ENCODE peak calls at places on chromosomes 11 and 22, in four cellular contexts. One of them, this sample, is unnamed.

GRCh38 chr22:37309221-37310074 is 27.1 kb downstream of the CYTH4 start:
- DNase-seq in testis: no peak
- DNase-seq in A549: no peak
- DNase-seq in sigmoid colon: no peak
- DNase-seq in this sample: no peak

GRCh38 chr11:111059726-111060125 is 185.8 kb upstream of the POU2AF2 start:
- DNase-seq in testis: no peak
- DNase-seq in A549: no peak
- DNase-seq in sigmoid colon: no peak
- DNase-seq in this sample: no peak

GRCh38 chr11:127620660-127621059 is 620.1 kb upstream of the KIRREL3 start:
- DNase-seq in testis: no peak
- DNase-seq in A549: no peak
- DNase-seq in sigmoid colon: no peak
- DNase-seq in this sample: no peak

GRCh38 chr11:71458146-71459070 is 5.4 kb downstream of the NADSYN1 start:
- DNase-seq in testis: no peak
- DNase-seq in A549: no peak
- DNase-seq in sigmoid colon: no peak
- DNase-seq in this sample: no peak

GRCh38 chr22:43637267-43637666 is 174.8 kb downstream of the EFCAB6 start:
- DNase-seq in testis: no peak
- DNase-seq in A549: no peak
- DNase-seq in sigmoid colon: no peak
- DNase-seq in this sample: no peak

GRCh38 chr22:46963672-46964545 is 201.5 kb downstream of the TBC1D22A start:
- DNase-seq in testis: no peak
- DNase-seq in A549: no peak
- DNase-seq in sigmoid colon: peak; percentile 52
- DNase-seq in this sample: no peak

GRCh38 chr22:38300197-38300945 is 16.9 kb downstream of the CSNK1E start:
- DNase-seq in testis: no peak
- DNase-seq in A549: no peak
- DNase-seq in sigmoid colon: no peak
- DNase-seq in this sample: no peak

GRCh38 chr22:38187413-38188212 is 6.0 kb upstream of the PLA2G6 start:
- DNase-seq in testis: no peak
- DNase-seq in A549: no peak
- DNase-seq in sigmoid colon: no peak
- DNase-seq in this sample: no peak

GRCh38 chr11:103648670-103649400 is 387.6 kb upstream of the DDI1 start:
- DNase-seq in testis: no peak
- DNase-seq in A549: no peak
- DNase-seq in sigmoid colon: no peak
- DNase-seq in this sample: no peak

GRCh38 chr11:74090701-74091100 is 80.1 kb downstream of the C2CD3 start:
- DNase-seq in testis: no peak
- DNase-seq in A549: no peak
- DNase-seq in sigmoid colon: no peak
- DNase-seq in this sample: no peak

GRCh38 chr11:69636512-69636866 is 4.5 kb upstream of the CCND1 start:
- DNase-seq in testis: peak; percentile 89
- DNase-seq in A549: peak; percentile 61
- DNase-seq in sigmoid colon: peak; percentile 82
- DNase-seq in this sample: no peak

GRCh38 chr11:7473702-7474101 is 11.6 kb upstream of the OLFML1 start:
- DNase-seq in testis: no peak
- DNase-seq in A549: no peak
- DNase-seq in sigmoid colon: no peak
- DNase-seq in this sample: no peak

GRCh38 chr11:65215441-65216076 is 33.8 kb downstream of the CAPN1 start:
- DNase-seq in testis: no peak
- DNase-seq in A549: no peak
- DNase-seq in sigmoid colon: no peak
- DNase-seq in this sample: no peak

GRCh38 chr11:45665206-45665932 is at the start of gene CHST1:
- DNase-seq in testis: peak; percentile 41
- DNase-seq in A549: no peak
- DNase-seq in sigmoid colon: peak; percentile 74
- DNase-seq in this sample: no peak

GRCh38 chr11:20840341-20840740 is 171.0 kb downstream of the NELL1 start:
- DNase-seq in testis: no peak
- DNase-seq in A549: no peak
- DNase-seq in sigmoid colon: no peak
- DNase-seq in this sample: no peak

GRCh38 chr11:13261600-13262061 is 16.0 kb upstream of the BMAL1 start:
- DNase-seq in testis: no peak
- DNase-seq in A549: peak; percentile 69
- DNase-seq in sigmoid colon: no peak
- DNase-seq in this sample: no peak

GRCh38 chr22:37747090-37747714 is 50.4 kb downstream of the TRIOBP start:
- DNase-seq in testis: no peak
- DNase-seq in A549: no peak
- DNase-seq in sigmoid colon: peak; percentile 84
- DNase-seq in this sample: no peak

GRCh38 chr22:44988671-44989070 is 21.1 kb downstream of the PHF21B start:
- DNase-seq in testis: no peak
- DNase-seq in A549: no peak
- DNase-seq in sigmoid colon: no peak
- DNase-seq in this sample: no peak
- TF ChIP-seq CTCF in testis: no peak
- TF ChIP-seq CTCF in A549: no peak
- TF ChIP-seq CTCF in sigmoid colon: no peak
- TF ChIP-seq CTCF in this sample: no peak

DNA sequence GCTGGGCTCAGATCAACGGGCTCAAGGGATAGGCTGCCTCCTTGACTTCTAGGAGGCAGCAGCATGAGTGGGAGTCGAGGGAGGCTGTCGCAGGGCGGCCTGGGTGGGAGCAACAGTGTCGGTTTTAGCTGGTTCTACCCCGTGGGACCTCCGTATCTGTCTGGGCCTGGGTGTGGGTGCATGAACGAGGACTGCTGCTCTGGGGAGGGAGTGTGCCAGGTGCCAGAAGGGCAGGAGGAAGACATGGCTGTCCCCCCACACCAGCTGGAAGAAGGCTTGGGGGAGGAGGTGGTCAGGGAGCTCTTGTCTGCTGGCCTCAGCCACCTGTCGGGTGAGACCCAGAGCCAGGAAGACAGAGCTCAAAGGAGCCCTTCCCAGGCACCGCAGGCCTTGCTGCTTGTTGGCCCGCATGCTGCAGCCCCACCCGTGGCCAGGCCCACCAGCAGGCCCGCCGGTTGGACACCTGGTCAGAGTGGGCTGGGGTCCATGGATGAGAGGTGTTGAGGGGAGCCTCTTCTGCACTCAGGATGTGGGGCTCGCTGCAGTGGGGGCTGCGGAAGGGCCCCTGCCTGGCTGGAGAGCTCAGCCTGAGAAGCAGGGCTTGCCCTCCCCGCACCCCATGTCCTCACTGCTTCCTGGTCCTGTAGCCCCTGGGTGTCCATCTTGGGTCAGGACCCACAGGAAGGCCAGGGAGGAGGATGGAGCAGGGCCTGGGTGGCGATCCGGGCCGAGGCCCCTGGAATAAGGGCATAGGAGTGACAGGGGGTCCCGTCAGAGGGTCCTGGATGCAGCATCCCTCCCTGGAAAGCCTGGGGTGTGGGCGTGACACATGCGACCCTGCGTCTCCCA is 3.4 kb downstream of the CEND1 start:
- DNase-seq in testis: peak; percentile 41
- DNase-seq in A549: no peak
- DNase-seq in sigmoid colon: no peak
- DNase-seq in this sample: no peak
- TF ChIP-seq POLR2A in testis: no peak
- TF ChIP-seq POLR2A in A549: no peak
- TF ChIP-seq POLR2A in sigmoid colon: no peak
- TF ChIP-seq POLR2A in this sample: no peak

GRCh38 chr22:28977481-28977971 is 84.1 kb downstream of the C22orf31 start:
- DNase-seq in testis: peak; percentile 32
- DNase-seq in A549: no peak
- DNase-seq in sigmoid colon: no peak
- DNase-seq in this sample: no peak
- H3K4me3 ChIP-seq in testis: no peak overlapping the region
- H3K4me3 ChIP-seq in A549: peak overlapping the region; percentile 22
- H3K4me3 ChIP-seq in sigmoid colon: no peak overlapping the region
- H3K4me3 ChIP-seq in this sample: no peak overlapping the region

GRCh38 chr11:61726775-61727174 is 25.7 kb upstream of the MYRF start:
- DNase-seq in testis: no peak
- DNase-seq in A549: no peak
- DNase-seq in sigmoid colon: no peak
- DNase-seq in this sample: no peak

GRCh38 chr11:61728940-61729219 is 23.6 kb upstream of the MYRF start:
- DNase-seq in testis: no peak
- DNase-seq in A549: peak; percentile 80
- DNase-seq in sigmoid colon: no peak
- DNase-seq in this sample: no peak

GRCh38 chr11:61727401-61727811 is 25.0 kb upstream of the MYRF start:
- DNase-seq in testis: no peak
- DNase-seq in A549: no peak
- DNase-seq in sigmoid colon: no peak
- DNase-seq in this sample: no peak

GRCh38 chr11:61730222-61730994 is 22.0 kb upstream of the MYRF start:
- DNase-seq in testis: no peak
- DNase-seq in A549: peak; percentile 65
- DNase-seq in sigmoid colon: no peak
- DNase-seq in this sample: no peak

GRCh38 chr11:61728066-61728939 is 24.1 kb upstream of the MYRF start:
- DNase-seq in testis: no peak
- DNase-seq in A549: no peak
- DNase-seq in sigmoid colon: no peak
- DNase-seq in this sample: no peak
- TF ChIP-seq CTCF in testis: no peak
- TF ChIP-seq CTCF in A549: no peak
- TF ChIP-seq CTCF in sigmoid colon: no peak
- TF ChIP-seq CTCF in this sample: no peak

DNA sequence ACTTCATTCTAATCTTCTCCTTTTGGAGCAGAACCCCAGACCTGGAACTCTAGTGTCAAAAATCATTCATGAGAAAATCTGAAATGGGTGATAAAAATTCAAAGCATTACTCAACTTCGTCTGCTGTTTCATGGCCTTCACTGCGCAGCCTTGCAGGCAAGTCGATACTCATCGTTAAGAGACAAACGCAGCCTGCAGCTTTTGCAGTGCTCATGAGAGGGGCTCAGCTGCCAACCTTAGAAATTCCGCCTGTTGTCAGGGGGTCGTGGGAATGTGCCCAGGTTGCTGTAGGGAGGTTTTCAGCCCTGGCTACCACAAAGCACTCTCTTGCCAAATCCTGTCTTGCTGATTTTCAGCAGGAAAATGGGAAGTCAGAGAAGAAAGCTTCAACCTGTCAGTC is 25.4 kb upstream of the GRAMD1B start:
- DNase-seq in testis: peak; percentile 23
- DNase-seq in A549: no peak
- DNase-seq in sigmoid colon: no peak
- DNase-seq in this sample: no peak
- TF ChIP-seq POLR2A in testis: no peak
- TF ChIP-seq POLR2A in A549: no peak
- TF ChIP-seq POLR2A in sigmoid colon: no peak
- TF ChIP-seq POLR2A in this sample: no peak

GRCh38 chr22:25564979-25565677 is 653 bp downstream of the GRK3 start:
- DNase-seq in testis: peak; percentile 26
- DNase-seq in A549: peak; percentile 3
- DNase-seq in sigmoid colon: peak; percentile 70
- DNase-seq in this sample: peak; percentile 86

GRCh38 chr22:25567305-25567704 is 2.8 kb downstream of the GRK3 start:
- DNase-seq in testis: no peak
- DNase-seq in A549: no peak
- DNase-seq in sigmoid colon: no peak
- DNase-seq in this sample: no peak

GRCh38 chr22:25564320-25564978 is at the start of gene GRK3:
- DNase-seq in testis: peak; percentile 77
- DNase-seq in A549: peak; percentile 21
- DNase-seq in sigmoid colon: peak; percentile 88
- DNase-seq in this sample: peak; percentile 95

GRCh38 chr22:25566812-25567211 is 2.3 kb downstream of the GRK3 start:
- DNase-seq in testis: no peak
- DNase-seq in A549: no peak
- DNase-seq in sigmoid colon: no peak
- DNase-seq in this sample: no peak

DNA sequence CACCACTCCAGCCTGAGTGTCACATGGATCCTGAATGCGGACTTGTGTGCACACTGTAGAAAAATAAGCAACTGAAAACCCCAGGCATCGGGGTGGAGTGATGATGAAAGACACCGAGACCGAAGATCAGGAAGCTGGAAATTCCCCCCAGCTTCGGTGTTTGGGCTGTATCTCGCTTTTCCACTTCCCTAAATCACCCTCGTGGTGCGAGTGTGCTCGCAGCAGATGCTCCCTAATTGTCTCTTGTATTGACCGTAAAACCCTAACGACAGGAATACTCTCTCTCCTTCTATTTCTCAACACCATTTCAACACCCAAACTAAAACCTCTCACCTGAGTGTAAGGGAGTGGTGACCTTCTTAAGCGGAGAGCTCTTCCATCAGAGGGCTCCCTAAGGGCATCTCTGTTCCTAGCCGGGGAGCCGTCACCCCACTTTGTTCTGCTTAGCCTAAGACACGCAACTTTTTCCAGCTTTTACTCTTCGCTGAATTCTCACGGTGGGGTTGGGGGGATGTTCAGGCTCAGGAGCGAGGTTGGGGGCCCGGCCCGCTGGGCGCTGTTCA is 637 bp upstream of the GRK3 start:
- DNase-seq in testis: peak; percentile 41
- DNase-seq in A549: no peak
- DNase-seq in sigmoid colon: peak; percentile 67
- DNase-seq in this sample: no peak
- H3K4me3 ChIP-seq in testis: peak overlapping the region; percentile 74
- H3K4me3 ChIP-seq in A549: peak overlapping the region; percentile 96
- H3K4me3 ChIP-seq in sigmoid colon: peak overlapping the region; percentile 94
- H3K4me3 ChIP-seq in this sample: peak overlapping the region; percentile 42